ENCODE peak calls at places on chromosomes 3 and 15, in seven cellular contexts. W is ovary; N is psoas muscle; R is HepG2; S is stimulated activated CD4-positive, alpha-beta T cell treated with anti-CD3 and anti-CD28 coated beads, Interleukin-15, amount 100 ng/mL, for 48 hours; V is head of caudate nucleus; B is naive thymus-derived CD8-positive, alpha-beta T cell. A is an unnamed sample.

GRCh38 chr15:43239732-43240491 is 19.1 kb upstream of the EPB42 start:
- DNase-seq in W (no peak), N (no peak), R (peak; percentile 77), S (no peak), V (no peak), B (no peak), A (no peak)

GRCh38 chr3:61853912-61854311 is 292.5 kb downstream of the PTPRG start:
- DNase-seq in W (no peak), N (no peak), R (no peak), S (no peak), V (no peak), B (no peak), A (no peak)

GRCh38 chr3:25957026-25957425 is 167.1 kb downstream of the OXSM start:
- DNase-seq in W (no peak), N (no peak), R (no peak), S (no peak), V (no peak), B (no peak), A (no peak)

GRCh38 chr15:98873441-98874218 is 134.0 kb downstream of the PGPEP1L start:
- DNase-seq in W (no peak), N (no peak), R (no peak), S (no peak), V (no peak), B (no peak), A (peak; percentile 63)

GRCh38 chr3:48473617-48473952 is 27.0 kb downstream of the ATRIP start:
- DNase-seq in W (no peak), N (no peak), R (no peak), S (no peak), V (no peak), B (no peak), A (no peak)

GRCh38 chr3:32557640-32558352 is 12.9 kb downstream of the DYNC1LI1 start:
- DNase-seq in W (no peak), N (no peak), R (peak; percentile 57), S (no peak), V (no peak), B (no peak), A (no peak)

GRCh38 chr3:197592361-197593045 is 36.7 kb upstream of the BDH1 start:
- DNase-seq in W (no peak), N (no peak), R (no peak), S (peak; percentile 31), V (no peak), B (no peak), A (peak; percentile 57)

GRCh38 chr15:56261854-56262509 is 18.3 kb upstream of the RFX7 start:
- DNase-seq in W (no peak), N (no peak), R (no peak), S (no peak), V (no peak), B (no peak), A (no peak)

GRCh38 chr15:70869346-70869745 is 15.4 kb upstream of the LARP6 start:
- DNase-seq in W (no peak), N (no peak), R (no peak), S (no peak), V (no peak), B (no peak), A (peak; percentile 35)

GRCh38 chr3:154384504-154384903 is 45.5 kb downstream of the GPR149 start:
- DNase-seq in W (no peak), N (no peak), R (no peak), S (no peak), V (no peak), B (no peak), A (no peak)

GRCh38 chr3:99686955-99687612 is 48.7 kb downstream of the COL8A1 start:
- DNase-seq in W (peak; percentile 61), N (peak; percentile 53), R (peak; percentile 23), S (peak; percentile 38), V (peak; percentile 53), B (no peak), A (peak; percentile 75)

GRCh38 chr3:52834871-52835501 is at the start of gene MUSTN1:
- DNase-seq in W (no peak), N (peak; percentile 78), R (peak; percentile 59), S (no peak), V (no peak), B (no peak), A (peak; percentile 60)

GRCh38 chr3:168620854-168621253 is 525.1 kb upstream of the GOLIM4 start:
- DNase-seq in W (no peak), N (no peak), R (peak; percentile 41), S (no peak), V (peak; percentile 58), B (no peak), A (peak; percentile 88)

GRCh38 chr3:114586119-114586518 is 292.3 kb downstream of the TIGIT start:
- DNase-seq in W (no peak), N (no peak), R (peak; percentile 9), S (no peak), V (no peak), B (no peak), A (peak; percentile 23)

GRCh38 chr15:51341366-51342248 is at the start of gene GLDN:
- DNase-seq in W (no peak), N (peak; percentile 53), R (no peak), S (no peak), V (peak; percentile 83), B (no peak), A (peak; percentile 33)

GRCh38 chr3:57184516-57184915 is 15.3 kb downstream of the HESX1 start:
- DNase-seq in W (no peak), N (no peak), R (no peak), S (no peak), V (no peak), B (no peak), A (peak; percentile 87)

GRCh38 chr3:179194931-179195330 is 46.8 kb downstream of the PIK3CA start:
- DNase-seq in W (no peak), N (no peak), R (no peak), S (no peak), V (no peak), B (no peak), A (no peak)

GRCh38 chr3:58349792-58350626 is 17.3 kb downstream of the PXK start:
- DNase-seq in W (no peak), N (no peak), R (no peak), S (no peak), V (no peak), B (no peak), A (no peak)

GRCh38 chr15:95141486-95141885 is 910.1 kb downstream of the MCTP2 start:
- DNase-seq in W (no peak), N (no peak), R (no peak), S (no peak), V (no peak), B (no peak), A (no peak)

GRCh38 chr15:35519536-35520149 is 26.3 kb downstream of the DPH6 start:
- DNase-seq in W (no peak), N (no peak), R (peak; percentile 45), S (no peak), V (no peak), B (no peak), A (peak; percentile 71)

GRCh38 chr15:89458440-89458839 is 37.9 kb downstream of the RHCG start:
- DNase-seq in W (no peak), N (no peak), R (no peak), S (no peak), V (no peak), B (no peak), A (no peak)

GRCh38 chr3:90092994-90093393 is 985.6 kb downstream of the EPHA3 start:
- DNase-seq in W (no peak), N (no peak), R (peak; percentile 13), S (no peak), V (no peak), B (no peak), A (peak; percentile 42)

GRCh38 chr3:113117511-113118302 is 93.7 kb upstream of the BOC start:
- DNase-seq in W (no peak), N (no peak), R (no peak), S (no peak), V (no peak), B (no peak), A (no peak)

GRCh38 chr15:57972801-57973311 is 92.7 kb downstream of the ALDH1A2 start:
- DNase-seq in W (no peak), N (no peak), R (no peak), S (no peak), V (no peak), B (no peak), A (no peak)

GRCh38 chr3:43086460-43087165 is 19.3 kb downstream of the POMGNT2 start:
- DNase-seq in W (no peak), N (no peak), R (no peak), S (no peak), V (no peak), B (no peak), A (no peak)

GRCh38 chr15:40942337-40942854 is 10.9 kb upstream of the CHAC1 start:
- DNase-seq in W (no peak), N (no peak), R (no peak), S (no peak), V (no peak), B (no peak), A (peak; percentile 59)

GRCh38 chr3:126958638-126959085 is 24.3 kb upstream of the PLXNA1 start:
- DNase-seq in W (no peak), N (no peak), R (no peak), S (no peak), V (no peak), B (no peak), A (no peak)

GRCh38 chr3:148866261-148866660 is 1.2 kb downstream of the CPA3 start:
- DNase-seq in W (no peak), N (no peak), R (no peak), S (no peak), V (no peak), B (no peak), A (no peak)

GRCh38 chr15:69537085-69537484 is 84.5 kb downstream of the RPLP1 start:
- DNase-seq in W (no peak), N (no peak), R (no peak), S (no peak), V (no peak), B (no peak), A (no peak)

GRCh38 chr3:110397115-110397514 is 674.5 kb upstream of the NECTIN3 start:
- DNase-seq in W (no peak), N (no peak), R (peak; percentile 97), S (no peak), V (no peak), B (no peak), A (no peak)

GRCh38 chr3:194327414-194328079 is 23.6 kb downstream of the CPN2 start:
- DNase-seq in W (no peak), N (no peak), R (no peak), S (no peak), V (no peak), B (no peak), A (no peak)

GRCh38 chr3:187930021-187930420 is 184.8 kb upstream of the BCL6 start:
- DNase-seq in W (no peak), N (no peak), R (no peak), S (no peak), V (no peak), B (no peak), A (no peak)

GRCh38 chr3:5168110-5168509 is 19.4 kb upstream of the EDEM1 start:
- DNase-seq in W (no peak), N (no peak), R (no peak), S (no peak), V (no peak), B (no peak), A (no peak)

GRCh38 chr15:77143191-77143590 is 72.3 kb upstream of the TSPAN3 start:
- DNase-seq in W (no peak), N (no peak), R (no peak), S (no peak), V (no peak), B (no peak), A (no peak)

GRCh38 chr3:69569520-69569919 is 169.7 kb upstream of the MITF start:
- DNase-seq in W (no peak), N (no peak), R (no peak), S (no peak), V (no peak), B (no peak), A (no peak)

A was measured in NCI-H82.